ENCODE peak calls at places on chromosomes 12 and 14, in six cellular contexts. W, C, P, B, I and Q are unnamed samples.

GRCh38 chr12:100489326-100489725 is 15.7 kb downstream of the NR1H4 start:
- DNase-seq in P (no peak), W (no peak), I (no peak), C (no peak), B (no peak), Q (no peak)

GRCh38 chr12:108399514-108399913 is 60.4 kb upstream of the CMKLR1 start:
- DNase-seq in P (no peak), I (no peak), C (no peak), B (no peak), W (no peak), Q (no peak)

GRCh38 chr12:12839886-12840285 is 26.7 kb downstream of the DDX47 start:
- DNase-seq in P (peak; percentile 79), B (peak; percentile 95), W (peak; percentile 25), C (peak; percentile 87), I (no peak), Q (peak; percentile 68)

GRCh38 chr14:105204206-105204930 is 23.3 kb upstream of the NUDT14 start:
- DNase-seq in B (peak; percentile 60), P (no peak), C (no peak), I (no peak), W (no peak), Q (peak; percentile 55)

GRCh38 chr12:97680751-97681150 is 218.1 kb downstream of the RMST start:
- DNase-seq in C (no peak), B (no peak), W (no peak), P (no peak), I (no peak), Q (no peak)

GRCh38 chr14:56759094-56759493 is 51.2 kb downstream of the OTX2 start:
- DNase-seq in P (no peak), B (no peak), W (no peak), C (no peak), I (no peak), Q (no peak)

GRCh38 chr12:24488091-24488596 is 460.8 kb downstream of the BCAT1 start:
- DNase-seq in P (peak; percentile 53), C (peak; percentile 32), W (no peak), B (no peak), I (no peak), Q (no peak)

GRCh38 chr14:22589096-22589839 is at the start of gene DAD1:
- DNase-seq in B (peak; percentile 99), P (peak; percentile 98), W (peak; percentile 99), C (peak; percentile 100), I (peak; percentile 98), Q (peak; percentile 100)

GRCh38 chr12:92912052-92912451 is 17.0 kb downstream of the EEA1 start:
- DNase-seq in I (no peak), B (peak; percentile 27), C (peak; percentile 32), P (peak; percentile 87), W (no peak), Q (peak; percentile 69)

GRCh38 chr14:105066285-105067071 is 1.2 kb upstream of the GPR132 start:
- DNase-seq in P (no peak), I (no peak), W (no peak), B (no peak), C (no peak), Q (no peak)

GRCh38 chr12:47121146-47121545 is 41.4 kb upstream of the AMIGO2 start:
- DNase-seq in I (no peak), W (no peak), B (peak; percentile 65), C (peak; percentile 48), P (peak; percentile 61), Q (peak; percentile 15)

GRCh38 chr14:104280902-104281767 is 142.7 kb downstream of the KIF26A start:
- DNase-seq in C (no peak), B (no peak), I (peak; percentile 14), P (no peak), W (no peak), Q (no peak)

GRCh38 chr12:93223440-93224426 is 154.0 kb upstream of the NUDT4 start:
- DNase-seq in I (no peak), P (no peak), W (no peak), B (peak; percentile 62), C (no peak), Q (no peak)

GRCh38 chr12:50518129-50518528 is 13.3 kb downstream of the DIP2B start:
- DNase-seq in I (no peak), B (no peak), C (no peak), W (no peak), P (no peak), Q (no peak)

GRCh38 chr12:111366075-111366474 is 2.8 kb downstream of the PHETA1 start:
- DNase-seq in I (no peak), P (no peak), B (no peak), C (no peak), W (no peak), Q (no peak)

GRCh38 chr14:85531594-85532391 is 1.8 kb downstream of the FLRT2 start:
- DNase-seq in P (peak; percentile 63), I (peak; percentile 37), C (peak; percentile 80), W (peak; percentile 67), B (peak; percentile 93), Q (peak; percentile 62)

GRCh38 chr14:103085106-103086091 is 1.4 kb downstream of the LBHD2 start:
- DNase-seq in I (no peak), P (no peak), C (no peak), W (no peak), B (no peak), Q (no peak)

GRCh38 chr12:80189241-80189640 is 89.9 kb downstream of the OTOGL start:
- DNase-seq in P (peak; percentile 92), B (peak; percentile 87), C (peak; percentile 93), W (peak; percentile 86), I (no peak), Q (no peak)

GRCh38 chr14:92263681-92264080 is 59.3 kb upstream of the SLC24A4 start:
- DNase-seq in C (no peak), P (no peak), W (no peak), B (peak; percentile 21), I (no peak), Q (no peak)

GRCh38 chr12:109822951-109823411 is 10.2 kb downstream of the TRPV4 start:
- DNase-seq in W (no peak), B (no peak), I (no peak), C (no peak), P (no peak), Q (no peak)

GRCh38 chr12:92340441-92341332 is 195.0 kb upstream of the BTG1 start:
- DNase-seq in C (no peak), I (no peak), B (no peak), P (no peak), W (no peak), Q (peak; percentile 2)

GRCh38 chr12:75834591-75834990 is 197.0 kb downstream of the PHLDA1 start:
- DNase-seq in B (no peak), I (no peak), W (no peak), P (peak; percentile 70), C (peak; percentile 61), Q (no peak)

GRCh38 chr14:92121670-92122350 is at the start of the genes CPSF2 and NDUFB1:
- DNase-seq in P (peak; percentile 65), B (peak; percentile 91), W (peak; percentile 49), I (peak; percentile 71), C (peak; percentile 72), Q (peak; percentile 90)

GRCh38 chr12:26719852-26720251 is 113.1 kb downstream of the ITPR2 start:
- DNase-seq in C (no peak), I (no peak), P (no peak), B (peak; percentile 47), W (no peak), Q (no peak)
- TF ChIP-seq CTCF in C (peak; percentile 23), I (peak; percentile 22), P (peak; percentile 25), B (peak; percentile 9), W (no peak), Q (no peak)

GRCh38 chr14:69351911-69352310 is 46.2 kb downstream of the ERH start:
- DNase-seq in P (no peak), I (no peak), C (no peak), B (no peak), W (no peak), Q (no peak)

GRCh38 chr14:69353168-69353567 is 44.9 kb downstream of the ERH start:
- DNase-seq in P (no peak), I (no peak), B (no peak), C (no peak), W (no peak), Q (no peak)

GRCh38 chr14:69351385-69351784 is 46.7 kb downstream of the ERH start:
- DNase-seq in W (no peak), C (no peak), B (no peak), P (no peak), I (no peak), Q (no peak)

GRCh38 chr14:69349091-69349777 is 48.9 kb downstream of the ERH start:
- DNase-seq in B (no peak), P (no peak), W (no peak), C (no peak), I (no peak), Q (no peak)

DNA sequence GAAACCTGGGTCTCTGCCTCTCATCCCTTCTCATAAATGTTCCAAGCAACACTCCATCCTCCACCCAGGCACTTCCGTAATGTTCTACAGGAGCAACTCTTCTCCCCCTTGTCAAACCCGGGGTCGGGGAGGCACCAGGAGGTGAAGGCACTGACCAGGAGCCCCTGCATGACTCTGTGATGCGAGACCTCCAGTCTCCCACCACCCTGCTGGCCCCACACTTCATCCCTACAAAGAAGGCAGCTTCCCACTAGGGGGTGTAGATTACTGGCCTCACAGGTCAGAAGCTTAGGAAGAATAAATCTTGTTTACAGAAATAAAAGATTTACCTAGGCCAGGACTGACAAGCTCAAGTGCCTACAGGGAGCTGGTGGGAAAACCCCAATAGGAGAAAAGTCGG is 47.2 kb downstream of the ERH start:
- DNase-seq in C (no peak), I (no peak), B (no peak), W (no peak), P (no peak), Q (no peak)
- TF ChIP-seq CTCF in C (no peak), I (no peak), B (no peak), W (no peak), P (no peak), Q (no peak)

GRCh38 chr14:59004012-59004411 is 184.5 kb upstream of the DAAM1 start:
- DNase-seq in P (no peak), C (peak; percentile 14), W (no peak), I (no peak), B (peak; percentile 8), Q (no peak)
- TF ChIP-seq CTCF in P (no peak), C (peak; percentile 37), W (peak; percentile 42), I (no peak), B (peak; percentile 25), Q (no peak)

GRCh38 chr12:95959107-95959506 is 16.0 kb downstream of the AMDHD1 start:
- DNase-seq in C (peak; percentile 14), W (no peak), P (no peak), B (peak; percentile 34), I (no peak), Q (peak; percentile 9)

GRCh38 chr12:95960241-95960640 is 17.1 kb downstream of the AMDHD1 start:
- DNase-seq in P (no peak), W (no peak), C (no peak), I (no peak), B (no peak), Q (no peak)

GRCh38 chr12:95966287-95966870 is 23.2 kb downstream of the AMDHD1 start:
- DNase-seq in W (no peak), B (peak; percentile 15), P (no peak), C (no peak), I (no peak), Q (no peak)

GRCh38 chr12:95967301-95967700 is 24.2 kb downstream of the AMDHD1 start:
- DNase-seq in P (no peak), W (no peak), C (no peak), I (no peak), B (no peak), Q (no peak)

DNA sequence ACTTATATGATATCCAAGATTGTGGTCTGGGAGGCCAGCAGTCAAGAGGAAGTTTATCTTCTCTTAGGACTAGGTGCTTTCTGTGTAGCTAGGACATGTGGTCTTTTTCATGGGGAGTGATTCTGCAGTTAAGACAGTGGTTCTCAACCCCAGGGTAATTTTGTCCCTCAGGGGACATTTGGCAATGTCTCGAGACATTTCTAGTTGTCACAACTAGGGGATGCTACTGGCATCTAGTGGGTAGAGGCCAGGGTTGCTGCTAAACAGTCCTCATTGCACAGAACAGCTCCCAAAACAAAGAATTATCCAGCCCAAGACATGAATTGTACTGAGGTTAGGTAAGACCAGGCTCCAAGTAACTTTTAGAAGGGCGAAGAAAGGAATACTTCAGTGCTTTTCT is 20.0 kb downstream of the AMDHD1 start:
- DNase-seq in B (peak; percentile 16), C (no peak), I (no peak), P (no peak), W (no peak), Q (no peak)
- TF ChIP-seq CTCF in B (no peak), C (no peak), I (no peak), P (no peak), W (no peak), Q (no peak)